ENCODE peak calls at places on chromosomes 3 and 15, in five cellular contexts. Z is nephron progenitor cell, S is transverse colon, P is A172, L is T-helper 2 cell. A is an unnamed sample.

GRCh38 chr15:82624008-82624407 is 23.2 kb downstream of the CPEB1 start:
- DNase-seq in Z (no peak), S (no peak), P (no peak), L (no peak), A (no peak)

GRCh38 chr15:90594297-90594696 is 64.6 kb downstream of the CRTC3 start:
- DNase-seq in L (peak; percentile 66), P (peak; percentile 11), Z (no peak), S (peak; percentile 92), A (no peak)

GRCh38 chr15:42345502-42345901 is 13.8 kb upstream of the CAPN3 start:
- DNase-seq in L (no peak), Z (no peak), P (no peak), S (no peak), A (no peak)

GRCh38 chr3:142628806-142629205 is 32.6 kb downstream of the PLS1 start:
- DNase-seq in S (no peak), L (no peak), Z (no peak), P (no peak), A (no peak)

GRCh38 chr15:76999996-77000395 is 5.1 kb downstream of the PSTPIP1 start:
- DNase-seq in P (no peak), S (no peak), L (no peak), Z (no peak), A (no peak)

GRCh38 chr3:147423601-147424324 is 14.6 kb downstream of the ZIC1 start:
- DNase-seq in Z (no peak), L (no peak), P (no peak), S (no peak), A (peak; percentile 56)

GRCh38 chr3:49718419-49719213 is 868 bp downstream of the AMIGO3 start:
- DNase-seq in L (no peak), S (no peak), Z (peak; percentile 41), P (no peak), A (no peak)

GRCh38 chr3:170493712-170494182 is 75.1 kb downstream of the CLDN11 start:
- DNase-seq in P (peak; percentile 43), Z (no peak), L (no peak), S (no peak), A (no peak)

GRCh38 chr15:43777293-43777819 is 590 bp upstream of the ELL3 start:
- DNase-seq in Z (peak; percentile 63), P (peak; percentile 71), S (peak; percentile 87), L (peak; percentile 76), A (no peak)

GRCh38 chr15:52680041-52680391 is 828 bp upstream of the ATOSA start:
- DNase-seq in S (no peak), L (no peak), P (peak; percentile 18), Z (no peak), A (no peak)

GRCh38 chr3:10770981-10771380 is 45.0 kb upstream of the SLC6A11 start:
- DNase-seq in L (no peak), S (no peak), P (no peak), Z (no peak), A (no peak)

GRCh38 chr3:174440741-174441587 is 418.2 kb upstream of the NAALADL2 start:
- DNase-seq in S (peak; percentile 85), Z (peak; percentile 88), P (peak; percentile 76), L (no peak), A (peak; percentile 22)

GRCh38 chr3:168295027-168295426 is 199.3 kb upstream of the GOLIM4 start:
- DNase-seq in L (no peak), Z (no peak), S (no peak), P (no peak), A (no peak)

GRCh38 chr3:63328386-63328785 is 50.3 kb downstream of the SYNPR start:
- DNase-seq in P (no peak), S (no peak), Z (no peak), L (no peak), A (no peak)

GRCh38 chr3:138694287-138695007 is 85.9 kb downstream of the FAIM start:
- DNase-seq in S (no peak), L (no peak), Z (no peak), P (peak; percentile 97), A (no peak)